ENCODE peak calls at places on chromosomes 3 and 15, in ten cellular contexts. E, M, C, X, A, Q, D, Z, O and P are unnamed samples.

GRCh38 chr3:113626513-113627371 is 69.7 kb downstream of the USF3 start:
- DNase-seq in M (peak), O (peak), E (peak), C (peak), Z (peak), X (no peak), Q (peak), D (peak), A (peak), P (peak)

GRCh38 chr15:32774022-32774421 is 56.2 kb downstream of the GREM1 start:
- DNase-seq in Z (no peak), D (peak), O (no peak), A (peak), Q (peak), M (peak), E (no peak), X (no peak), C (peak), P (peak)

GRCh38 chr15:98727115-98728040 is 79.0 kb downstream of the IGF1R start:
- DNase-seq in A (peak), Z (peak), X (no peak), Q (peak), M (peak), D (peak), O (peak), E (peak), C (peak), P (peak)

GRCh38 chr3:142987080-142987700 is 14.2 kb upstream of the U2SURP start:
- DNase-seq in D (peak), E (no peak), M (peak), Q (peak), A (peak), Z (no peak), C (peak), O (peak), X (no peak), P (no peak)

GRCh38 chr3:41681479-41681878 is 280.4 kb downstream of the ULK4 start:
- DNase-seq in C (peak), D (peak), O (no peak), M (peak), A (peak), E (no peak), Q (peak), Z (peak), X (no peak), P (peak)

GRCh38 chr3:95312650-95313049 is 1249.8 kb downstream of the NSUN3 start:
- DNase-seq in Q (no peak), E (no peak), X (no peak), Z (no peak), C (no peak), D (no peak), M (no peak), A (no peak), O (no peak), P (no peak)

GRCh38 chr3:184656991-184657669 is 54.7 kb downstream of the MAGEF1 start:
- DNase-seq in M (peak), E (no peak), A (peak), C (peak), D (no peak), X (no peak), Q (peak), Z (no peak), O (no peak), P (no peak)

GRCh38 chr3:24340966-24341365 is 153.7 kb downstream of the THRB start:
- DNase-seq in E (no peak), Q (no peak), X (no peak), A (no peak), Z (no peak), O (no peak), D (no peak), C (no peak), M (no peak), P (no peak)

GRCh38 chr3:98986073-98986472 is 84.6 kb upstream of the DCBLD2 start:
- DNase-seq in O (peak), D (peak), E (peak), C (peak), X (no peak), Q (peak), M (peak), Z (no peak), A (peak), P (peak)

GRCh38 chr3:124772081-124772831 is 42.0 kb downstream of the UMPS start:
- DNase-seq in M (peak), X (no peak), D (peak), E (peak), A (peak), Q (no peak), Z (peak), O (no peak), C (no peak), P (no peak)

GRCh38 chr3:121752772-121753171 is 3.2 kb upstream of the GOLGB1 start:
- DNase-seq in Q (no peak), C (no peak), O (no peak), M (no peak), X (no peak), D (no peak), E (no peak), Z (no peak), A (no peak), P (no peak)

GRCh38 chr3:35638640-35639250 is 580 bp upstream of the ARPP21 start:
- DNase-seq in E (no peak), Z (no peak), O (no peak), M (no peak), X (no peak), Q (no peak), A (no peak), C (no peak), D (no peak), P (no peak)

GRCh38 chr3:28840976-28841376 is 439.9 kb upstream of the RBMS3 start:
- DNase-seq in X (no peak), Q (no peak), M (no peak), D (no peak), E (no peak), O (no peak), Z (no peak), C (no peak), A (no peak), P (no peak)

GRCh38 chr15:70762469-70763119 is 764 bp downstream of the UACA start:
- DNase-seq in D (peak), Q (peak), C (peak), X (peak), E (peak), O (peak), A (peak), M (peak), Z (peak), P (no peak)

GRCh38 chr3:51997935-51998596 is 2.4 kb upstream of the RPL29 start:
- DNase-seq in O (no peak), Z (no peak), Q (peak), D (no peak), X (no peak), C (peak), M (no peak), A (no peak), E (no peak), P (no peak)

GRCh38 chr15:36645106-36645505 is 65.7 kb downstream of the CDIN1 start:
- DNase-seq in C (no peak), D (peak), Z (no peak), A (no peak), O (no peak), E (no peak), M (peak), Q (peak), X (no peak), P (no peak)

GRCh38 chr15:63583027-63583426 is 14.2 kb upstream of the FBXL22 start:
- DNase-seq in O (no peak), C (peak), D (peak), E (no peak), M (peak), X (no peak), Q (peak), Z (no peak), A (peak), P (no peak)

GRCh38 chr3:36695769-36696137 is 68.6 kb downstream of the DCLK3 start:
- DNase-seq in Q (peak), Z (no peak), C (peak), D (peak), M (peak), X (no peak), E (no peak), O (no peak), A (peak), P (no peak)

GRCh38 chr3:63538912-63539311 is 113.6 kb upstream of the SNTN start:
- DNase-seq in C (no peak), Z (no peak), D (no peak), A (no peak), Q (no peak), M (no peak), E (no peak), X (no peak), O (no peak), P (no peak)

GRCh38 chr15:38536201-38536676 is 28.4 kb downstream of the RASGRP1 start:
- DNase-seq in D (peak), C (no peak), Q (no peak), X (no peak), O (no peak), Z (peak), M (peak), A (peak), E (no peak), P (no peak)

GRCh38 chr3:138452491-138452890 is 18.1 kb downstream of the ESYT3 start:
- DNase-seq in X (no peak), M (no peak), O (no peak), Q (peak), A (no peak), D (no peak), Z (no peak), C (no peak), E (no peak), P (no peak)

GRCh38 chr15:97259943-97260342 is 700.6 kb upstream of the ARRDC4 start:
- DNase-seq in X (no peak), Z (no peak), O (no peak), E (no peak), M (no peak), A (no peak), D (no peak), Q (no peak), C (no peak), P (no peak)

GRCh38 chr15:87777054-87777498 is 479.5 kb downstream of the NTRK3 start:
- DNase-seq in Z (peak), Q (no peak), E (peak), X (no peak), A (peak), M (peak), O (no peak), D (peak), C (peak), P (peak)

GRCh38 chr3:80051602-80051962 is 283.8 kb upstream of the ROBO1 start:
- DNase-seq in X (no peak), O (no peak), E (no peak), A (no peak), Q (no peak), C (no peak), D (no peak), M (no peak), Z (no peak), P (no peak)

GRCh38 chr3:49839193-49839809 is 17.1 kb downstream of the TRAIP start:
- DNase-seq in C (peak), X (peak), O (peak), Z (peak), D (peak), Q (peak), A (peak), E (peak), M (peak), P (peak)

GRCh38 chr3:184062637-184063036 is 9.8 kb downstream of the HTR3C start:
- DNase-seq in E (no peak), A (no peak), M (no peak), D (no peak), Z (no peak), O (no peak), C (no peak), Q (no peak), X (no peak), P (no peak)

GRCh38 chr3:10510743-10511432 is 5.5 kb upstream of the ATP2B2 start:
- DNase-seq in C (no peak), D (no peak), Z (no peak), A (no peak), X (no peak), Q (no peak), M (no peak), O (no peak), E (no peak), P (no peak)

GRCh38 chr3:29416514-29416913 is 135.6 kb downstream of the RBMS3 start:
- DNase-seq in X (no peak), M (no peak), D (no peak), A (no peak), E (no peak), C (peak), O (no peak), Z (no peak), Q (no peak), P (no peak)

GRCh38 chr15:85333132-85333831 is 47.1 kb upstream of the AKAP13 start:
- DNase-seq in C (no peak), Q (no peak), A (peak), D (peak), O (no peak), Z (no peak), E (no peak), M (peak), X (no peak), P (peak)

GRCh38 chr3:101936419-101937331 is 87.4 kb downstream of the NFKBIZ start:
- DNase-seq in Z (no peak), C (peak), E (no peak), A (peak), X (peak), D (peak), Q (peak), O (no peak), M (peak), P (peak)

GRCh38 chr3:193301441-193301840 is 60.4 kb downstream of the PLAAT1 start:
- DNase-seq in Q (peak), E (no peak), O (no peak), D (no peak), A (peak), M (no peak), X (no peak), Z (no peak), C (peak), P (no peak)

GRCh38 chr3:192246847-192247520 is 480.4 kb downstream of the FGF12 start:
- DNase-seq in A (no peak), C (no peak), Q (no peak), Z (no peak), O (no peak), M (no peak), X (no peak), E (no peak), D (no peak), P (no peak)

GRCh38 chr3:75983609-75984290 is 198.4 kb upstream of the ZNF717 start:
- DNase-seq in C (no peak), M (peak), X (no peak), D (peak), Q (no peak), E (no peak), Z (no peak), A (no peak), O (no peak), P (no peak)

GRCh38 chr15:44130778-44131177 is 64.3 kb downstream of the FRMD5 start:
- DNase-seq in A (no peak), O (no peak), M (no peak), X (no peak), Z (no peak), Q (no peak), D (peak), E (no peak), C (no peak), P (no peak)

GRCh38 chr3:98906230-98906629 is 4.7 kb upstream of the DCBLD2 start:
- DNase-seq in X (no peak), O (no peak), A (peak), E (no peak), D (peak), M (peak), Z (no peak), C (peak), Q (peak), P (peak)

GRCh38 chr3:59308684-59309083 is 258.9 kb upstream of the CFAP20DC start:
- DNase-seq in E (no peak), C (no peak), O (peak), X (no peak), Z (no peak), Q (no peak), M (no peak), D (no peak), A (no peak), P (no peak)

GRCh38 chr3:145911016-145911415 is 250.0 kb downstream of the PLOD2 start:
- DNase-seq in Q (no peak), O (no peak), E (no peak), C (no peak), M (no peak), D (peak), A (peak), Z (no peak), X (no peak), P (no peak)

GRCh38 chr3:182487048-182487447 is 306.3 kb upstream of the ATP11B start:
- DNase-seq in Z (no peak), A (no peak), D (no peak), O (no peak), M (no peak), E (no peak), Q (no peak), C (no peak), X (no peak), P (no peak)

GRCh38 chr3:182484682-182485081 is 308.6 kb upstream of the ATP11B start:
- DNase-seq in O (no peak), D (no peak), C (no peak), E (no peak), Q (no peak), M (no peak), A (no peak), X (no peak), Z (no peak), P (no peak)

GRCh38 chr3:182485306-182485705 is 308.0 kb upstream of the ATP11B start:
- DNase-seq in O (no peak), M (no peak), X (no peak), E (no peak), Z (no peak), D (no peak), C (peak), Q (peak), A (no peak), P (no peak)

GRCh38 chr3:182486459-182486858 is 306.8 kb upstream of the ATP11B start:
- DNase-seq in M (no peak), Q (peak), D (no peak), E (no peak), C (no peak), X (no peak), A (no peak), Z (no peak), O (no peak), P (no peak)

DNA sequence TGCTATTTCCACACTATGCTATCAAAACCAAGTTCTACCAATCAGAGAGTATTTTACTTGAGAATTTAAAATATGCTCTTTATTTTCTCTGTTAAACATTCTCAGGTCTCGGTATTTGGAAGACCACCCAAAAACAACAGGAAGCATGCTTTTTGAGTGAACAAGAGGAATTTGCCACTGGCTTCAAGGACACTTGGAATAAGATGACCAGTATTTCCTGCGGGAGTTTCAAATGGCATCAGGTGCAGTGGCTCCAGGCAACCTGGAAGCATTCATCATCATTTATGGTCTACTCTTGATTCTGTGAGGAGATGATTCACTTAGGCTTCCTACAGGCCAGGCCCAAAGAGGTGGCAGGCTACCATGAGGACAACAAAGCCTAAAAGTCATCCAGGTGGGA is 305.7 kb upstream of the ATP11B start:
- DNase-seq in O (no peak), C (no peak), E (no peak), Q (peak), A (no peak), M (no peak), X (no peak), D (no peak), Z (no peak), P (no peak)
- H3K4me3 ChIP-seq in O (no peak), C (no peak), E (no peak), Q (no peak), A (no peak), M (no peak), X (no peak), D (no peak), Z (no peak), P (no peak)

DNA sequence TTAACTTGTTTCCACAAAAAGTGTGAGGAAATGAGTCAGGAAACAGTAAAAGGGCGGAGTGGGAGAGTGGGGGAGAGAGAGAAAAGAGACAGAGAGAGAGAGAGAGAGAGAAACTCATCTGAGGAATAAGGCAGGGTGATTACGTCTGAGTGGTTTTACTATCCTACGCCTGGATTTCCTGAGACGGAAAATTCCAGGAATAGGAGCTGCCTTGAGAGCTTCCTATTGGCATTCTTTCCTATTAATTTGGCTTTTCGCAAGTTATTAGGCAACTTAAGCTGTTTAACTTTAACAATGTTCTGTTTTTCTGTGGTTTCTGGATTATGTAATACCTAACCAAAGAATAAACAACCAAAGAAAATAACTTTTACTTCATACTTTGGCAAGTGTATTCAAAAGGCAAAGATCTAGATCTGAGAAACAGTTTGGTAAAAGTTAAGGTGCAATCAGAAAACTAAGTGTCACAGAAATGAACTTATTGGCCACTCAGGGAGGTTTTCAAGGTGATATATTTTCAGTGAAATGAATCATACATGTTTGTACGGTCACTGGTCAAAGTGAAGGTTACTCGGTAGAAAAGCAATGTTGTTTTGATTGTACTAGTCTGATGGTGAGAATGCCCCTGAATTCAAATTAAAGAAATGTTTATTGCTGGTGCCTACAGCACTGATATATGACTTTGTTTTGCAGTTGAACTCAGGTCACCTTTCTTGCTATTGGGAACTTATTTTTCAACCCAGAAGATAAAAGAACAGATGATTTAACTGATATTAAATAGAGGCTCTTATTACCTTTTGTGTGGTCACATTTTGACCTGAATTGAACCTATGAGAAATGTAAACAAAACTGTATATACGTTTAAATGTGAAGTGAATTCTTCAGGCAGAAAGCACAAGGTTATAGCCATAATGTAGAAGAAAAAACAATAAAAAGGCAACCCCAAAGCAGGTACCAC is 39.9 kb upstream of the TNFSF10 start:
- DNase-seq in A (peak), E (peak), O (no peak), Z (no peak), M (peak), D (peak), X (no peak), C (peak), Q (peak), P (peak)
- H3K4me3 ChIP-seq in A (no peak), E (peak), O (no peak), Z (no peak), M (no peak), D (peak), X (no peak), C (peak), Q (no peak), P (no peak)

GRCh38 chr3:133413166-133414020 is 13.5 kb downstream of the BFSP2 start:
- DNase-seq in X (no peak), Q (no peak), M (peak), O (peak), C (no peak), D (peak), A (peak), E (no peak), Z (no peak), P (no peak)
- H3K4me3 ChIP-seq in X (no peak), Q (no peak), M (peak), O (no peak), C (no peak), D (no peak), A (no peak), E (peak), Z (no peak), P (no peak)

GRCh38 chr3:8761866-8762265 is 7.5 kb downstream of the OXTR start:
- DNase-seq in D (no peak), X (no peak), E (no peak), Q (no peak), A (no peak), Z (no peak), O (no peak), C (no peak), M (no peak), P (no peak)
- H3K4me3 ChIP-seq in D (no peak), X (no peak), E (no peak), Q (no peak), A (no peak), Z (no peak), O (no peak), C (no peak), M (no peak), P (no peak)